ENCODE peak calls at places on chromosomes 7 and 10, in five cellular contexts. L, H, F, A and I are unnamed samples.

GRCh38 chr10:69861251-69862240 is 59.8 kb downstream of the COL13A1 start:
- DNase-seq in L (no peak), H (peak), F (peak), A (no peak), I (no peak)

GRCh38 chr10:11344550-11344949 is 266.9 kb downstream of the USP6NL start:
- DNase-seq in L (no peak), H (no peak), F (no peak), A (peak), I (no peak)

GRCh38 chr7:2893411-2893861 is 49.3 kb upstream of the GNA12 start:
- DNase-seq in L (no peak), H (no peak), F (no peak), A (peak), I (no peak)

GRCh38 chr7:141439776-141440175 is 111.4 kb upstream of the AGK start:
- DNase-seq in L (no peak), H (no peak), F (no peak), A (no peak), I (no peak)

GRCh38 chr7:84139986-84140729 is 54.4 kb downstream of the SEMA3A start:
- DNase-seq in L (no peak), H (no peak), F (no peak), A (no peak), I (no peak)

GRCh38 chr7:101465576-101466196 is 103.0 kb downstream of the COL26A1 start:
- DNase-seq in L (no peak), H (no peak), F (no peak), A (no peak), I (no peak)

GRCh38 chr7:142585425-142585824 is 163.8 kb upstream of the PRSS1 start:
- DNase-seq in L (no peak), H (no peak), F (no peak), A (no peak), I (no peak)

GRCh38 chr7:128793184-128793552 is 1.4 kb downstream of the CCDC136 start:
- DNase-seq in L (no peak), H (no peak), F (no peak), A (no peak), I (no peak)

GRCh38 chr7:49174396-49174795 is 250.0 kb downstream of the CDC14C start:
- DNase-seq in L (no peak), H (no peak), F (no peak), A (no peak), I (no peak)

GRCh38 chr10:110407301-110408170 is 90.2 kb upstream of the DUSP5 start:
- DNase-seq in L (no peak), H (no peak), F (no peak), A (no peak), I (no peak)

GRCh38 chr7:94258856-94259255 is 135.8 kb upstream of the COL1A2 start:
- DNase-seq in L (no peak), H (no peak), F (no peak), A (no peak), I (no peak)